ENCODE peak calls at places on chromosomes 16 and 17, in ten cellular contexts. L is body of pancreas; Y is HCT116; E is GM12878; P is naive thymus-derived CD4-positive, alpha-beta T cell; C is upper lobe of right lung; N is sciatic nerve; S is mucosa of descending colon; G is Right ventricle myocardium superior; K is T-cell. I is an unnamed sample.

GRCh38 chr16:79007614-79008013 is 592.9 kb downstream of the MAF start:
- ATAC-seq in P (peak; percentile 32), E (peak; percentile 55), Y (no peak), L (no peak), K (no peak), N (no peak), G (no peak), C (no peak), S (no peak), I (peak; percentile 90)

GRCh38 chr16:49697631-49698030 is 158.3 kb downstream of the ZNF423 start:
- ATAC-seq in K (no peak), E (no peak), P (no peak), Y (no peak), C (no peak), L (no peak), N (no peak), G (no peak), S (no peak), I (no peak)

GRCh38 chr16:78372302-78372701 is 272.8 kb downstream of the WWOX start:
- ATAC-seq in C (no peak), S (no peak), E (no peak), Y (no peak), N (no peak), G (no peak), K (no peak), L (no peak), P (no peak), I (no peak)

GRCh38 chr17:77423589-77424451 is 283.1 kb downstream of the SEC14L1 start:
- ATAC-seq in K (no peak), S (peak; percentile 44), Y (no peak), P (no peak), G (peak; percentile 74), N (peak; percentile 78), C (peak; percentile 55), E (no peak), L (peak; percentile 84), I (no peak)

GRCh38 chr16:55622302-55622701 is 33.5 kb upstream of the SLC6A2 start:
- ATAC-seq in E (no peak), Y (no peak), N (no peak), K (no peak), P (no peak), G (no peak), L (no peak), C (peak; percentile 61), S (no peak), I (no peak)

GRCh38 chr16:77227745-77228144 is 28.5 kb downstream of the SYCE1L start:
- ATAC-seq in P (no peak), Y (no peak), C (no peak), S (no peak), G (no peak), K (no peak), L (no peak), E (peak; percentile 95), N (no peak), I (peak; percentile 63)

GRCh38 chr17:17075037-17075755 is 32.9 kb downstream of the MPRIP start:
- ATAC-seq in G (peak; percentile 28), P (no peak), N (peak; percentile 92), K (peak; percentile 55), E (no peak), S (no peak), C (no peak), Y (no peak), L (no peak), I (no peak)

GRCh38 chr17:4090898-4091297 is 51.9 kb downstream of the ZZEF1 start:
- ATAC-seq in K (no peak), S (no peak), L (no peak), E (no peak), N (no peak), C (no peak), G (no peak), P (no peak), Y (no peak), I (no peak)

GRCh38 chr17:27430882-27431491 is 25.3 kb upstream of the KSR1 start:
- ATAC-seq in C (peak; percentile 79), P (peak; percentile 52), Y (peak; percentile 99), G (peak; percentile 81), E (peak; percentile 76), N (no peak), S (peak; percentile 62), K (no peak), L (peak; percentile 42), I (no peak)

GRCh38 chr16:9151597-9151996 is 60.2 kb downstream of the HAPSTR1 start:
- ATAC-seq in K (no peak), P (no peak), N (no peak), L (no peak), S (peak; percentile 60), C (no peak), E (no peak), G (no peak), Y (no peak), I (no peak)